ENCODE peak calls at places on chromosomes 5 and 9, in eight cellular contexts. One of them, this sample, is unnamed.

GRCh38 chr9:111427186-111427585 is 57.0 kb downstream of the ECPAS start:
- DNase-seq in NCI-H2029: no peak
- DNase-seq in globus pallidus: no peak
- DNase-seq in naive thymus-derived CD8-positive, alpha-beta T cell: no peak
- DNase-seq in A673: peak
- DNase-seq in smooth muscle cell of the brain vasculature: no peak
- DNase-seq in stimulated activated effector memory CD8-positive, alpha-beta T cell treated with anti-CD3 and anti-CD28 coated beads, Interleukin-12 subunit alpha, Interleukin-12 subunit beta, amount 100 ng/mL, for 72 hours: no peak
- DNase-seq in Calu3: no peak
- DNase-seq in this sample: no peak

GRCh38 chr5:156326718-156327259 is at the start of gene SGCD:
- DNase-seq in smooth muscle cell of the brain vasculature: peak
- DNase-seq in Calu3: no peak
- DNase-seq in NCI-H2029: no peak
- DNase-seq in naive thymus-derived CD8-positive, alpha-beta T cell: no peak
- DNase-seq in A673: no peak
- DNase-seq in stimulated activated effector memory CD8-positive, alpha-beta T cell treated with anti-CD3 and anti-CD28 coated beads, Interleukin-12 subunit alpha, Interleukin-12 subunit beta, amount 100 ng/mL, for 72 hours: no peak
- DNase-seq in globus pallidus: peak
- DNase-seq in this sample: no peak

GRCh38 chr9:78692871-78693270 is 395.9 kb downstream of the PSAT1 start:
- DNase-seq in Calu3: no peak
- DNase-seq in A673: no peak
- DNase-seq in globus pallidus: no peak
- DNase-seq in NCI-H2029: no peak
- DNase-seq in naive thymus-derived CD8-positive, alpha-beta T cell: no peak
- DNase-seq in smooth muscle cell of the brain vasculature: no peak
- DNase-seq in stimulated activated effector memory CD8-positive, alpha-beta T cell treated with anti-CD3 and anti-CD28 coated beads, Interleukin-12 subunit alpha, Interleukin-12 subunit beta, amount 100 ng/mL, for 72 hours: no peak
- DNase-seq in this sample: no peak

GRCh38 chr9:129822825-129823162 is 1.1 kb downstream of the TOR1A start:
- DNase-seq in globus pallidus: no peak
- DNase-seq in NCI-H2029: no peak
- DNase-seq in A673: no peak
- DNase-seq in stimulated activated effector memory CD8-positive, alpha-beta T cell treated with anti-CD3 and anti-CD28 coated beads, Interleukin-12 subunit alpha, Interleukin-12 subunit beta, amount 100 ng/mL, for 72 hours: no peak
- DNase-seq in Calu3: no peak
- DNase-seq in naive thymus-derived CD8-positive, alpha-beta T cell: no peak
- DNase-seq in smooth muscle cell of the brain vasculature: no peak
- DNase-seq in this sample: no peak

GRCh38 chr9:21866302-21866701 is 63.9 kb downstream of the MTAP start:
- DNase-seq in A673: no peak
- DNase-seq in globus pallidus: no peak
- DNase-seq in NCI-H2029: no peak
- DNase-seq in stimulated activated effector memory CD8-positive, alpha-beta T cell treated with anti-CD3 and anti-CD28 coated beads, Interleukin-12 subunit alpha, Interleukin-12 subunit beta, amount 100 ng/mL, for 72 hours: no peak
- DNase-seq in Calu3: no peak
- DNase-seq in naive thymus-derived CD8-positive, alpha-beta T cell: no peak
- DNase-seq in smooth muscle cell of the brain vasculature: no peak
- DNase-seq in this sample: no peak

GRCh38 chr5:95809414-95809960 is 13.0 kb downstream of the GLRX start:
- DNase-seq in globus pallidus: peak
- DNase-seq in NCI-H2029: peak
- DNase-seq in stimulated activated effector memory CD8-positive, alpha-beta T cell treated with anti-CD3 and anti-CD28 coated beads, Interleukin-12 subunit alpha, Interleukin-12 subunit beta, amount 100 ng/mL, for 72 hours: no peak
- DNase-seq in smooth muscle cell of the brain vasculature: no peak
- DNase-seq in Calu3: no peak
- DNase-seq in naive thymus-derived CD8-positive, alpha-beta T cell: no peak
- DNase-seq in A673: no peak
- DNase-seq in this sample: no peak

GRCh38 chr5:134510970-134511795 is 14.3 kb upstream of the JADE2 start:
- DNase-seq in A673: no peak
- DNase-seq in stimulated activated effector memory CD8-positive, alpha-beta T cell treated with anti-CD3 and anti-CD28 coated beads, Interleukin-12 subunit alpha, Interleukin-12 subunit beta, amount 100 ng/mL, for 72 hours: no peak
- DNase-seq in NCI-H2029: peak
- DNase-seq in Calu3: peak
- DNase-seq in naive thymus-derived CD8-positive, alpha-beta T cell: no peak
- DNase-seq in smooth muscle cell of the brain vasculature: no peak
- DNase-seq in globus pallidus: no peak
- DNase-seq in this sample: peak

GRCh38 chr9:2933165-2934095 is 89.5 kb upstream of the PUM3 start:
- DNase-seq in smooth muscle cell of the brain vasculature: no peak
- DNase-seq in A673: no peak
- DNase-seq in stimulated activated effector memory CD8-positive, alpha-beta T cell treated with anti-CD3 and anti-CD28 coated beads, Interleukin-12 subunit alpha, Interleukin-12 subunit beta, amount 100 ng/mL, for 72 hours: no peak
- DNase-seq in Calu3: no peak
- DNase-seq in NCI-H2029: no peak
- DNase-seq in globus pallidus: no peak
- DNase-seq in naive thymus-derived CD8-positive, alpha-beta T cell: no peak
- DNase-seq in this sample: no peak

GRCh38 chr5:35440409-35440808 is 177.3 kb upstream of the SPEF2 start:
- DNase-seq in Calu3: no peak
- DNase-seq in A673: no peak
- DNase-seq in naive thymus-derived CD8-positive, alpha-beta T cell: no peak
- DNase-seq in NCI-H2029: no peak
- DNase-seq in globus pallidus: no peak
- DNase-seq in smooth muscle cell of the brain vasculature: no peak
- DNase-seq in stimulated activated effector memory CD8-positive, alpha-beta T cell treated with anti-CD3 and anti-CD28 coated beads, Interleukin-12 subunit alpha, Interleukin-12 subunit beta, amount 100 ng/mL, for 72 hours: no peak
- DNase-seq in this sample: no peak

GRCh38 chr9:72856985-72857631 is 95.7 kb downstream of the ALDH1A1 start:
- DNase-seq in Calu3: peak
- DNase-seq in smooth muscle cell of the brain vasculature: peak
- DNase-seq in globus pallidus: peak
- DNase-seq in NCI-H2029: peak
- DNase-seq in A673: peak
- DNase-seq in naive thymus-derived CD8-positive, alpha-beta T cell: peak
- DNase-seq in stimulated activated effector memory CD8-positive, alpha-beta T cell treated with anti-CD3 and anti-CD28 coated beads, Interleukin-12 subunit alpha, Interleukin-12 subunit beta, amount 100 ng/mL, for 72 hours: no peak
- DNase-seq in this sample: no peak

GRCh38 chr5:96794757-96795156 is 13.0 kb downstream of the ERAP1 start:
- DNase-seq in stimulated activated effector memory CD8-positive, alpha-beta T cell treated with anti-CD3 and anti-CD28 coated beads, Interleukin-12 subunit alpha, Interleukin-12 subunit beta, amount 100 ng/mL, for 72 hours: peak
- DNase-seq in NCI-H2029: no peak
- DNase-seq in Calu3: no peak
- DNase-seq in smooth muscle cell of the brain vasculature: no peak
- DNase-seq in naive thymus-derived CD8-positive, alpha-beta T cell: peak
- DNase-seq in globus pallidus: no peak
- DNase-seq in A673: no peak
- DNase-seq in this sample: peak

GRCh38 chr5:10031817-10032216 is 217.9 kb downstream of the ATPSCKMT start:
- DNase-seq in Calu3: no peak
- DNase-seq in naive thymus-derived CD8-positive, alpha-beta T cell: no peak
- DNase-seq in stimulated activated effector memory CD8-positive, alpha-beta T cell treated with anti-CD3 and anti-CD28 coated beads, Interleukin-12 subunit alpha, Interleukin-12 subunit beta, amount 100 ng/mL, for 72 hours: no peak
- DNase-seq in globus pallidus: no peak
- DNase-seq in NCI-H2029: no peak
- DNase-seq in A673: no peak
- DNase-seq in smooth muscle cell of the brain vasculature: no peak
- DNase-seq in this sample: no peak

GRCh38 chr5:88436290-88436689 is 167.6 kb upstream of the TMEM161B start:
- DNase-seq in smooth muscle cell of the brain vasculature: no peak
- DNase-seq in NCI-H2029: no peak
- DNase-seq in stimulated activated effector memory CD8-positive, alpha-beta T cell treated with anti-CD3 and anti-CD28 coated beads, Interleukin-12 subunit alpha, Interleukin-12 subunit beta, amount 100 ng/mL, for 72 hours: no peak
- DNase-seq in A673: no peak
- DNase-seq in Calu3: no peak
- DNase-seq in naive thymus-derived CD8-positive, alpha-beta T cell: no peak
- DNase-seq in globus pallidus: no peak
- DNase-seq in this sample: no peak

GRCh38 chr9:21744874-21745273 is 57.6 kb upstream of the MTAP start:
- DNase-seq in A673: no peak
- DNase-seq in naive thymus-derived CD8-positive, alpha-beta T cell: no peak
- DNase-seq in globus pallidus: no peak
- DNase-seq in stimulated activated effector memory CD8-positive, alpha-beta T cell treated with anti-CD3 and anti-CD28 coated beads, Interleukin-12 subunit alpha, Interleukin-12 subunit beta, amount 100 ng/mL, for 72 hours: no peak
- DNase-seq in NCI-H2029: no peak
- DNase-seq in Calu3: no peak
- DNase-seq in smooth muscle cell of the brain vasculature: no peak
- DNase-seq in this sample: no peak

GRCh38 chr5:143887302-143887638 is 75.3 kb downstream of the HMHB1 start:
- DNase-seq in Calu3: peak
- DNase-seq in stimulated activated effector memory CD8-positive, alpha-beta T cell treated with anti-CD3 and anti-CD28 coated beads, Interleukin-12 subunit alpha, Interleukin-12 subunit beta, amount 100 ng/mL, for 72 hours: no peak
- DNase-seq in globus pallidus: peak
- DNase-seq in NCI-H2029: peak
- DNase-seq in smooth muscle cell of the brain vasculature: no peak
- DNase-seq in naive thymus-derived CD8-positive, alpha-beta T cell: no peak
- DNase-seq in A673: peak
- DNase-seq in this sample: no peak

GRCh38 chr9:97803167-97804058 is 49.6 kb upstream of the FOXE1 start:
- DNase-seq in smooth muscle cell of the brain vasculature: peak
- DNase-seq in stimulated activated effector memory CD8-positive, alpha-beta T cell treated with anti-CD3 and anti-CD28 coated beads, Interleukin-12 subunit alpha, Interleukin-12 subunit beta, amount 100 ng/mL, for 72 hours: peak
- DNase-seq in NCI-H2029: peak
- DNase-seq in naive thymus-derived CD8-positive, alpha-beta T cell: peak
- DNase-seq in A673: peak
- DNase-seq in Calu3: peak
- DNase-seq in globus pallidus: peak
- DNase-seq in this sample: peak

GRCh38 chr5:174176511-174176910 is 131.0 kb downstream of the NSG2 start:
- DNase-seq in NCI-H2029: no peak
- DNase-seq in stimulated activated effector memory CD8-positive, alpha-beta T cell treated with anti-CD3 and anti-CD28 coated beads, Interleukin-12 subunit alpha, Interleukin-12 subunit beta, amount 100 ng/mL, for 72 hours: no peak
- DNase-seq in naive thymus-derived CD8-positive, alpha-beta T cell: no peak
- DNase-seq in smooth muscle cell of the brain vasculature: no peak
- DNase-seq in Calu3: no peak
- DNase-seq in A673: no peak
- DNase-seq in globus pallidus: no peak
- DNase-seq in this sample: no peak

GRCh38 chr9:133471551-133472276 is 7.2 kb downstream of the SLC2A6 start:
- DNase-seq in A673: no peak
- DNase-seq in smooth muscle cell of the brain vasculature: no peak
- DNase-seq in globus pallidus: no peak
- DNase-seq in stimulated activated effector memory CD8-positive, alpha-beta T cell treated with anti-CD3 and anti-CD28 coated beads, Interleukin-12 subunit alpha, Interleukin-12 subunit beta, amount 100 ng/mL, for 72 hours: no peak
- DNase-seq in Calu3: no peak
- DNase-seq in naive thymus-derived CD8-positive, alpha-beta T cell: no peak
- DNase-seq in NCI-H2029: no peak
- DNase-seq in this sample: no peak

GRCh38 chr9:84669008-84669292 is 579 bp upstream of the NTRK2 start:
- DNase-seq in smooth muscle cell of the brain vasculature: no peak
- DNase-seq in globus pallidus: no peak
- DNase-seq in naive thymus-derived CD8-positive, alpha-beta T cell: no peak
- DNase-seq in A673: no peak
- DNase-seq in stimulated activated effector memory CD8-positive, alpha-beta T cell treated with anti-CD3 and anti-CD28 coated beads, Interleukin-12 subunit alpha, Interleukin-12 subunit beta, amount 100 ng/mL, for 72 hours: no peak
- DNase-seq in Calu3: no peak
- DNase-seq in NCI-H2029: no peak
- DNase-seq in this sample: no peak

GRCh38 chr5:51556833-51557232 is 173.6 kb downstream of the ISL1 start:
- DNase-seq in smooth muscle cell of the brain vasculature: no peak
- DNase-seq in stimulated activated effector memory CD8-positive, alpha-beta T cell treated with anti-CD3 and anti-CD28 coated beads, Interleukin-12 subunit alpha, Interleukin-12 subunit beta, amount 100 ng/mL, for 72 hours: no peak
- DNase-seq in A673: no peak
- DNase-seq in Calu3: no peak
- DNase-seq in naive thymus-derived CD8-positive, alpha-beta T cell: no peak
- DNase-seq in NCI-H2029: no peak
- DNase-seq in globus pallidus: no peak
- DNase-seq in this sample: no peak

GRCh38 chr5:50751064-50751657 is 84.7 kb downstream of the PARP8 start:
- DNase-seq in A673: peak
- DNase-seq in naive thymus-derived CD8-positive, alpha-beta T cell: peak
- DNase-seq in Calu3: peak
- DNase-seq in NCI-H2029: peak
- DNase-seq in smooth muscle cell of the brain vasculature: no peak
- DNase-seq in stimulated activated effector memory CD8-positive, alpha-beta T cell treated with anti-CD3 and anti-CD28 coated beads, Interleukin-12 subunit alpha, Interleukin-12 subunit beta, amount 100 ng/mL, for 72 hours: no peak
- DNase-seq in globus pallidus: peak
- DNase-seq in this sample: peak

GRCh38 chr5:131628990-131629389 is 6.0 kb downstream of the RAPGEF6 start:
- DNase-seq in globus pallidus: no peak
- DNase-seq in naive thymus-derived CD8-positive, alpha-beta T cell: no peak
- DNase-seq in smooth muscle cell of the brain vasculature: no peak
- DNase-seq in stimulated activated effector memory CD8-positive, alpha-beta T cell treated with anti-CD3 and anti-CD28 coated beads, Interleukin-12 subunit alpha, Interleukin-12 subunit beta, amount 100 ng/mL, for 72 hours: no peak
- DNase-seq in A673: peak
- DNase-seq in Calu3: no peak
- DNase-seq in NCI-H2029: no peak
- DNase-seq in this sample: no peak

GRCh38 chr5:109329296-109330252 is 80.2 kb downstream of the PJA2 start:
- DNase-seq in stimulated activated effector memory CD8-positive, alpha-beta T cell treated with anti-CD3 and anti-CD28 coated beads, Interleukin-12 subunit alpha, Interleukin-12 subunit beta, amount 100 ng/mL, for 72 hours: no peak
- DNase-seq in smooth muscle cell of the brain vasculature: peak
- DNase-seq in A673: no peak
- DNase-seq in globus pallidus: no peak
- DNase-seq in naive thymus-derived CD8-positive, alpha-beta T cell: no peak
- DNase-seq in Calu3: no peak
- DNase-seq in NCI-H2029: no peak
- DNase-seq in this sample: no peak

GRCh38 chr5:7668627-7669026 is 182.3 kb downstream of the CFAP90 start:
- DNase-seq in NCI-H2029: no peak
- DNase-seq in Calu3: no peak
- DNase-seq in naive thymus-derived CD8-positive, alpha-beta T cell: no peak
- DNase-seq in stimulated activated effector memory CD8-positive, alpha-beta T cell treated with anti-CD3 and anti-CD28 coated beads, Interleukin-12 subunit alpha, Interleukin-12 subunit beta, amount 100 ng/mL, for 72 hours: no peak
- DNase-seq in smooth muscle cell of the brain vasculature: no peak
- DNase-seq in A673: no peak
- DNase-seq in globus pallidus: no peak
- DNase-seq in this sample: no peak

GRCh38 chr9:21965401-21965951 is 28.7 kb downstream of the CDKN2A start:
- DNase-seq in Calu3: peak
- DNase-seq in naive thymus-derived CD8-positive, alpha-beta T cell: no peak
- DNase-seq in smooth muscle cell of the brain vasculature: peak
- DNase-seq in stimulated activated effector memory CD8-positive, alpha-beta T cell treated with anti-CD3 and anti-CD28 coated beads, Interleukin-12 subunit alpha, Interleukin-12 subunit beta, amount 100 ng/mL, for 72 hours: no peak
- DNase-seq in NCI-H2029: peak
- DNase-seq in globus pallidus: no peak
- DNase-seq in A673: no peak
- DNase-seq in this sample: peak

GRCh38 chr5:5103249-5103648 is 36.9 kb upstream of the ADAMTS16 start:
- DNase-seq in naive thymus-derived CD8-positive, alpha-beta T cell: no peak
- DNase-seq in A673: peak
- DNase-seq in Calu3: no peak
- DNase-seq in smooth muscle cell of the brain vasculature: no peak
- DNase-seq in globus pallidus: no peak
- DNase-seq in NCI-H2029: no peak
- DNase-seq in stimulated activated effector memory CD8-positive, alpha-beta T cell treated with anti-CD3 and anti-CD28 coated beads, Interleukin-12 subunit alpha, Interleukin-12 subunit beta, amount 100 ng/mL, for 72 hours: no peak
- DNase-seq in this sample: no peak

GRCh38 chr9:80796662-80797426 is 892.5 kb downstream of the TLE1 start:
- DNase-seq in A673: no peak
- DNase-seq in Calu3: no peak
- DNase-seq in smooth muscle cell of the brain vasculature: no peak
- DNase-seq in globus pallidus: no peak
- DNase-seq in stimulated activated effector memory CD8-positive, alpha-beta T cell treated with anti-CD3 and anti-CD28 coated beads, Interleukin-12 subunit alpha, Interleukin-12 subunit beta, amount 100 ng/mL, for 72 hours: no peak
- DNase-seq in naive thymus-derived CD8-positive, alpha-beta T cell: no peak
- DNase-seq in NCI-H2029: no peak
- DNase-seq in this sample: no peak

GRCh38 chr5:138459311-138459710 is 6.0 kb upstream of the EGR1 start:
- DNase-seq in smooth muscle cell of the brain vasculature: no peak
- DNase-seq in A673: no peak
- DNase-seq in NCI-H2029: no peak
- DNase-seq in stimulated activated effector memory CD8-positive, alpha-beta T cell treated with anti-CD3 and anti-CD28 coated beads, Interleukin-12 subunit alpha, Interleukin-12 subunit beta, amount 100 ng/mL, for 72 hours: peak
- DNase-seq in Calu3: no peak
- DNase-seq in globus pallidus: no peak
- DNase-seq in naive thymus-derived CD8-positive, alpha-beta T cell: peak
- DNase-seq in this sample: peak

GRCh38 chr5:95984287-95984938 is 22.8 kb upstream of the ELL2 start:
- DNase-seq in NCI-H2029: no peak
- DNase-seq in A673: no peak
- DNase-seq in Calu3: no peak
- DNase-seq in smooth muscle cell of the brain vasculature: no peak
- DNase-seq in globus pallidus: no peak
- DNase-seq in naive thymus-derived CD8-positive, alpha-beta T cell: no peak
- DNase-seq in stimulated activated effector memory CD8-positive, alpha-beta T cell treated with anti-CD3 and anti-CD28 coated beads, Interleukin-12 subunit alpha, Interleukin-12 subunit beta, amount 100 ng/mL, for 72 hours: no peak
- DNase-seq in this sample: no peak

GRCh38 chr5:87002485-87002884 is 265.2 kb upstream of the RASA1 start:
- DNase-seq in Calu3: no peak
- DNase-seq in globus pallidus: no peak
- DNase-seq in NCI-H2029: no peak
- DNase-seq in A673: no peak
- DNase-seq in smooth muscle cell of the brain vasculature: no peak
- DNase-seq in stimulated activated effector memory CD8-positive, alpha-beta T cell treated with anti-CD3 and anti-CD28 coated beads, Interleukin-12 subunit alpha, Interleukin-12 subunit beta, amount 100 ng/mL, for 72 hours: no peak
- DNase-seq in naive thymus-derived CD8-positive, alpha-beta T cell: no peak
- DNase-seq in this sample: no peak

GRCh38 chr5:154092356-154092755 is 53.6 kb downstream of the MFAP3 start:
- DNase-seq in smooth muscle cell of the brain vasculature: peak
- DNase-seq in globus pallidus: no peak
- DNase-seq in A673: no peak
- DNase-seq in NCI-H2029: no peak
- DNase-seq in stimulated activated effector memory CD8-positive, alpha-beta T cell treated with anti-CD3 and anti-CD28 coated beads, Interleukin-12 subunit alpha, Interleukin-12 subunit beta, amount 100 ng/mL, for 72 hours: no peak
- DNase-seq in Calu3: no peak
- DNase-seq in naive thymus-derived CD8-positive, alpha-beta T cell: no peak
- DNase-seq in this sample: no peak

GRCh38 chr5:143376911-143377838 is 26.3 kb downstream of the NR3C1 start:
- DNase-seq in Calu3: peak
- DNase-seq in naive thymus-derived CD8-positive, alpha-beta T cell: no peak
- DNase-seq in NCI-H2029: no peak
- DNase-seq in smooth muscle cell of the brain vasculature: no peak
- DNase-seq in globus pallidus: no peak
- DNase-seq in A673: peak
- DNase-seq in stimulated activated effector memory CD8-positive, alpha-beta T cell treated with anti-CD3 and anti-CD28 coated beads, Interleukin-12 subunit alpha, Interleukin-12 subunit beta, amount 100 ng/mL, for 72 hours: no peak
- DNase-seq in this sample: no peak

GRCh38 chr5:132825165-132825823 is 5.2 kb downstream of the SHROOM1 start:
- DNase-seq in globus pallidus: no peak
- DNase-seq in naive thymus-derived CD8-positive, alpha-beta T cell: no peak
- DNase-seq in A673: no peak
- DNase-seq in smooth muscle cell of the brain vasculature: no peak
- DNase-seq in stimulated activated effector memory CD8-positive, alpha-beta T cell treated with anti-CD3 and anti-CD28 coated beads, Interleukin-12 subunit alpha, Interleukin-12 subunit beta, amount 100 ng/mL, for 72 hours: no peak
- DNase-seq in NCI-H2029: no peak
- DNase-seq in Calu3: no peak
- DNase-seq in this sample: no peak

GRCh38 chr5:178338126-178338749 is 105.6 kb upstream of the PHYKPL start:
- DNase-seq in smooth muscle cell of the brain vasculature: no peak
- DNase-seq in globus pallidus: no peak
- DNase-seq in Calu3: no peak
- DNase-seq in NCI-H2029: no peak
- DNase-seq in stimulated activated effector memory CD8-positive, alpha-beta T cell treated with anti-CD3 and anti-CD28 coated beads, Interleukin-12 subunit alpha, Interleukin-12 subunit beta, amount 100 ng/mL, for 72 hours: no peak
- DNase-seq in A673: no peak
- DNase-seq in naive thymus-derived CD8-positive, alpha-beta T cell: no peak
- DNase-seq in this sample: no peak